ENCODE peak calls at places on chromosomes 11 and 22, in five cellular contexts. R, J, Q, W and F are unnamed samples.

GRCh38 chr11:123654566-123655081 is at the start of gene SCN3B:
- DNase-seq in R (peak), J (peak), Q (peak), W (peak), F (peak)

GRCh38 chr11:92885600-92885999 is 83.9 kb upstream of the MTNR1B start:
- DNase-seq in R (no peak), J (no peak), Q (no peak), W (no peak), F (no peak)

GRCh38 chr22:29689872-29690213 is 30.0 kb upstream of the CABP7 start:
- DNase-seq in R (peak), J (peak), Q (peak), W (no peak), F (no peak)

GRCh38 chr11:88384678-88385015 is 47.1 kb upstream of the CTSC start:
- DNase-seq in R (no peak), J (no peak), Q (no peak), W (no peak), F (no peak)

GRCh38 chr11:134253189-134253993 is at the start of the genes ACAD8 and THYN1:
- DNase-seq in R (peak), J (peak), Q (peak), W (peak), F (peak)

GRCh38 chr11:17169876-17170275 is 37.9 kb downstream of the PIK3C2A start:
- DNase-seq in R (no peak), J (no peak), Q (no peak), W (no peak), F (no peak)

GRCh38 chr22:47046411-47047065 is 284.1 kb downstream of the TBC1D22A start:
- DNase-seq in R (no peak), J (no peak), Q (no peak), W (no peak), F (no peak)

GRCh38 chr11:47899801-47900200 is 51.7 kb upstream of the NUP160 start:
- DNase-seq in R (peak), J (no peak), Q (no peak), W (no peak), F (peak)

GRCh38 chr22:24707477-24707816 is 67.1 kb downstream of the PIWIL3 start:
- DNase-seq in R (no peak), J (peak), Q (no peak), W (no peak), F (no peak)
- TF ChIP-seq CTCF in R (no peak), J (peak), Q (no peak), W (no peak), F (no peak)

DNA sequence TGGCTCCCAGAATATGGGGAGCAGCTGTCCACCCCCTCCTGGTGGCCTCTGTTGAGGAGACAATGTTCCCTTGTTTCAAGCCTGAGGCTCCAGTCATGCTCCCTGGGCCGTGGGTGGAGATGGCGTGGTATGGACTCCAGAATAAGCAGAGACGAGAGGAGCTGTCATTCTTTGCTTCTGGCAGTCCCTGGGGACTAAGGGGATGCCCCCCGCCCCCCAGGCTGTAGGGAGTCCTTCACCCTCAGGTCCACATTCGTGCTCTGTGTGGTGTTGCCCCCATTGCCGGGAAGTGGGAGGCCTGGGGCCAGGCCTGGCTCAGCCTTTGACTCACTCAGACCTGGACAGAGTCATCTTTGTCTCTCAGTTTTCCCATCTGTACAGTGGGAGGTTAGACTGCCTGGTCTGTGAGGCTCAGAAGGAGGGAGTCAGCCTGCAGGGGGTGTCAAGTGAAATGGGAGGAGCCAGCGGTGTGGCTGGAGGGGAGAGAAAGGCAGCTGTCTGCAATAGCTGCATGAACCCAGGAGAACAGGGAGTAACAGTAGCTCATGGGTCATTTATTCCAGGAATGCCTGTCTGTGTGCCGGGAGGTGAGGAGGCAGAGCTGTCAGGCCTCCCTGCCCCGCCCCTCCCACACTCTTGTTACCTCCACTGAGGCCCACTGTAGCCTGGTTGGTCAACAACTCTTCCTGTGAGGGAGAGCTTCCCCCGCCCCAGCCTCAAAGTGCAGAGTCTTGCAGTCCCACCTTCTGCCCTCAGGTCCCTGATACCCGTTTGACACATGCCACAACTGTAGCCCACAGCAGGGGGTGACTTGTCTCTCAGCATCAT is 6.3 kb downstream of the ARHGEF17 start:
- DNase-seq in R (peak), J (no peak), Q (no peak), W (no peak), F (peak)
- TF ChIP-seq CTCF in R (peak), J (no peak), Q (no peak), W (no peak), F (no peak)

GRCh38 chr22:38110863-38111852 is 674 bp upstream of the BAIAP2L2 start:
- DNase-seq in R (no peak), J (peak), Q (no peak), W (peak), F (no peak)
- TF ChIP-seq CTCF in R (no peak), J (no peak), Q (no peak), W (no peak), F (no peak)

GRCh38 chr11:70068950-70069349 is 9.2 kb upstream of the ANO1 start:
- DNase-seq in R (no peak), J (peak), Q (peak), W (no peak), F (no peak)
- TF ChIP-seq CTCF in R (no peak), J (no peak), Q (no peak), W (no peak), F (no peak)

GRCh38 chr11:113901141-113901540 is 3.5 kb upstream of the HTR3B start:
- DNase-seq in R (no peak), J (no peak), Q (no peak), W (no peak), F (no peak)

GRCh38 chr11:113894421-113894996 is 10.1 kb upstream of the HTR3B start:
- DNase-seq in R (peak), J (no peak), Q (no peak), W (no peak), F (peak)

GRCh38 chr11:113895367-113896155 is 9.0 kb upstream of the HTR3B start:
- DNase-seq in R (no peak), J (peak), Q (no peak), W (no peak), F (no peak)

DNA sequence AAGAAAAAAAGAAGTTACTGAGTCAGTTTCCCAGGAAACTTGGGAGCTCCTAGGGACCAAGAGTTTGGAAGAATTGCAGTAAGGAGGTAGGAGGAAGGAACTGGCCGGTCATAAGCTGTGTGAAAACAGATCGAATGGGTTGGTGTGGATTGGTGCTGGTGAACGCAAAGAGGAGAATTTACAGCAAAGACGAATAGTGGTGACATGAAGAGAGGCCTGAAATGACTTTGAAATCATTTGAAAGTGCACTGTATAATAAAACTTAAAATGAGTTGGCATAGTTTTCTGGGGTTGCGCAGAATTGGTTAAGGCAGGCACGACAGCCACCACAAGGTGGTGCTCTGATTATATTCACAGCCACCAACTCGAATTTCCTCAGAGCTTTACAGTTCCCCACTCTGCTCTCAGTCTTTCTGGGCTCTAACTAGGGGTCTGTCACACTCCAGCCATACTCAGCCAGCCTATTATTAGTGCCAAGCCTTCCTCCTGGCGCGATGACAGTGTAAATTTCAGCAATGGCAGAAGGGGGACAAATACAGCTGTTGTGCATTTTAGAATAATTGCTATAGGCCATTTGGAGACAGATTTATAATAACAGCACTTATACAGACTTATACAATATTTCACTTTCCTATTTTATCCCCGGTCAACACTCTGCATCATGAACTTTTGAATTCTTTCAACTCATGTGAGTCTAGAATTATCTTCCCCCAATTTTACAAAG is 8.3 kb upstream of the HTR3B start:
- DNase-seq in R (peak), J (peak), Q (no peak), W (no peak), F (peak)
- TF ChIP-seq CTCF in R (peak), J (peak), Q (peak), W (peak), F (peak)

DNA sequence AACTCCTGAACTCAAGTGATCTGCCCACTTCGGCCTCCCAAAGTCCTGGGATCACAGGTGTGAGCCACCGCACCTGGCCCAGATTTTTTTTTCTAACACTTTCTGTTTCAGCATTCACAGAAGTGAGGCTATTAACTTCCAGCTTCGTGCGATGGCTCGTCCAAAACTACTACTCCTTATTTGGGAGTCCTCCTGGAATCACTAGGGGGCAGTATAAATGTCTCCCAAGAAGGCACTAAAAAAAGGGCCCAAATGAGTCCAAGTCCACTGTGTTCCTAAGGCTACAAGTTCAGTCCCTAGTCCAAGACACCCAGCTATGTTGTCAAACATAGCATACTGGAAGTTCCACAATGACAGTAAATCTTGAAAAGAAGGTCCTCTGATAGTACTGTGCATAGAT is 63.2 kb upstream of the BIRC3 start:
- DNase-seq in R (no peak), J (peak), Q (no peak), W (no peak), F (no peak)
- TF ChIP-seq CTCF in R (peak), J (peak), Q (peak), W (peak), F (peak)

DNA sequence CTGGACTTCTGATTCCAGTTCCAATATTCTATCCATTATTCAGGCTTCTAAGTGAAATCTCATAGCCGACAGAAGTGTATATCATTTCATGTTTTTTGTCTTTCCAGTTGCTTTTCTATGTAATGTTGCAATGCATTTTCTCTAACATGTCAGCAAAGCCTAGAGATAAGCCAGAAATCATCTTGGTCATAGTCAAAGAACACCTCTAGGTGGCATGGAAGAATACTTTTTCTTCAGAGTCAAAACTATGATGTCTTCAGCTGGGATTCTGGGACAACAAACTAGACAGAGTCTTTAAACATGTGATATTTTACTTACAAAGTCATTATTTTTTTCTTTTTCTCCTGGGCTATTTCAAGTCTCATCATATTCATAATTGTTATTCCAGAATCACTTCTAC is 4.4 kb downstream of the GAS2 start:
- DNase-seq in R (peak), J (no peak), Q (no peak), W (no peak), F (peak)
- TF ChIP-seq CTCF in R (peak), J (peak), Q (peak), W (peak), F (peak)

GRCh38 chr11:11901917-11902316 is 60.1 kb downstream of the USP47 start:
- DNase-seq in R (no peak), J (no peak), Q (no peak), W (no peak), F (no peak)

GRCh38 chr11:11894486-11894885 is 52.7 kb downstream of the USP47 start:
- DNase-seq in R (no peak), J (no peak), Q (no peak), W (no peak), F (no peak)

GRCh38 chr11:11898648-11899047 is 56.9 kb downstream of the USP47 start:
- DNase-seq in R (no peak), J (no peak), Q (no peak), W (no peak), F (peak)

GRCh38 chr11:11895672-11896071 is 53.9 kb downstream of the USP47 start:
- DNase-seq in R (no peak), J (no peak), Q (no peak), W (no peak), F (no peak)

GRCh38 chr11:11899401-11899800 is 57.6 kb downstream of the USP47 start:
- DNase-seq in R (no peak), J (no peak), Q (no peak), W (no peak), F (no peak)
- TF ChIP-seq CTCF in R (no peak), J (peak), Q (no peak), W (no peak), F (no peak)